ENCODE peak calls at places on chromosome 2, in nine cellular contexts. One of them, this sample, is unnamed.

GRCh38 chr2:233430651-233431050 is 76.4 kb downstream of the DGKD start:
- DNase-seq in fibroblast of villous mesenchyme: no peak
- DNase-seq in AG04449: no peak
- DNase-seq in CD4-positive, alpha-beta T cell: no peak
- DNase-seq in glomerular endothelial cell: no peak
- DNase-seq in AG04450: no peak
- DNase-seq in A549: no peak
- DNase-seq in KBM-7: no peak
- DNase-seq in GM06990: no peak
- DNase-seq in this sample: no peak

GRCh38 chr2:214244847-214245246 is 166.0 kb upstream of the VWC2L start:
- DNase-seq in GM06990: no peak
- DNase-seq in A549: no peak
- DNase-seq in CD4-positive, alpha-beta T cell: no peak
- DNase-seq in fibroblast of villous mesenchyme: no peak
- DNase-seq in AG04450: no peak
- DNase-seq in KBM-7: no peak
- DNase-seq in AG04449: no peak
- DNase-seq in glomerular endothelial cell: no peak
- DNase-seq in this sample: peak

GRCh38 chr2:163884416-163884815 is 148.6 kb upstream of the FIGN start:
- DNase-seq in KBM-7: no peak
- DNase-seq in AG04449: no peak
- DNase-seq in AG04450: no peak
- DNase-seq in A549: no peak
- DNase-seq in fibroblast of villous mesenchyme: peak
- DNase-seq in GM06990: no peak
- DNase-seq in CD4-positive, alpha-beta T cell: no peak
- DNase-seq in glomerular endothelial cell: no peak
- DNase-seq in this sample: no peak

GRCh38 chr2:86807121-86807461 is 16.4 kb upstream of the CD8A start:
- DNase-seq in GM06990: no peak
- DNase-seq in AG04449: no peak
- DNase-seq in A549: no peak
- DNase-seq in glomerular endothelial cell: no peak
- DNase-seq in fibroblast of villous mesenchyme: no peak
- DNase-seq in CD4-positive, alpha-beta T cell: no peak
- DNase-seq in KBM-7: no peak
- DNase-seq in AG04450: no peak
- DNase-seq in this sample: no peak

GRCh38 chr2:20434588-20435294 is 12.1 kb upstream of the RHOB start:
- DNase-seq in GM06990: no peak
- DNase-seq in A549: no peak
- DNase-seq in KBM-7: no peak
- DNase-seq in fibroblast of villous mesenchyme: no peak
- DNase-seq in CD4-positive, alpha-beta T cell: no peak
- DNase-seq in AG04450: no peak
- DNase-seq in AG04449: no peak
- DNase-seq in glomerular endothelial cell: no peak
- DNase-seq in this sample: no peak

GRCh38 chr2:111702119-111702808 is 181.7 kb downstream of the ANAPC1 start:
- DNase-seq in AG04449: no peak
- DNase-seq in GM06990: no peak
- DNase-seq in KBM-7: peak
- DNase-seq in fibroblast of villous mesenchyme: peak
- DNase-seq in glomerular endothelial cell: no peak
- DNase-seq in CD4-positive, alpha-beta T cell: peak
- DNase-seq in AG04450: no peak
- DNase-seq in A549: peak
- DNase-seq in this sample: peak

GRCh38 chr2:215870088-215870490 is 143.3 kb downstream of the MREG start:
- DNase-seq in GM06990: no peak
- DNase-seq in glomerular endothelial cell: no peak
- DNase-seq in KBM-7: no peak
- DNase-seq in CD4-positive, alpha-beta T cell: no peak
- DNase-seq in AG04450: no peak
- DNase-seq in fibroblast of villous mesenchyme: peak
- DNase-seq in AG04449: no peak
- DNase-seq in A549: peak
- DNase-seq in this sample: peak

GRCh38 chr2:17754773-17755425 is 961 bp downstream of the GEN1 start:
- DNase-seq in glomerular endothelial cell: no peak
- DNase-seq in fibroblast of villous mesenchyme: peak
- DNase-seq in AG04449: no peak
- DNase-seq in CD4-positive, alpha-beta T cell: no peak
- DNase-seq in AG04450: no peak
- DNase-seq in GM06990: no peak
- DNase-seq in KBM-7: peak
- DNase-seq in A549: peak
- DNase-seq in this sample: no peak

GRCh38 chr2:212712466-212712865 is 173.9 kb upstream of the ERBB4 start:
- DNase-seq in glomerular endothelial cell: no peak
- DNase-seq in CD4-positive, alpha-beta T cell: no peak
- DNase-seq in KBM-7: no peak
- DNase-seq in GM06990: no peak
- DNase-seq in AG04449: no peak
- DNase-seq in fibroblast of villous mesenchyme: no peak
- DNase-seq in AG04450: no peak
- DNase-seq in A549: no peak
- DNase-seq in this sample: peak

GRCh38 chr2:111704246-111704645 is 179.7 kb downstream of the ANAPC1 start:
- DNase-seq in AG04450: peak
- DNase-seq in A549: peak
- DNase-seq in AG04449: no peak
- DNase-seq in glomerular endothelial cell: no peak
- DNase-seq in KBM-7: no peak
- DNase-seq in CD4-positive, alpha-beta T cell: no peak
- DNase-seq in fibroblast of villous mesenchyme: peak
- DNase-seq in GM06990: no peak
- DNase-seq in this sample: peak

GRCh38 chr2:14690926-14691325 is 58.4 kb downstream of the LRATD1 start:
- DNase-seq in glomerular endothelial cell: no peak
- DNase-seq in KBM-7: no peak
- DNase-seq in GM06990: no peak
- DNase-seq in A549: no peak
- DNase-seq in CD4-positive, alpha-beta T cell: no peak
- DNase-seq in AG04449: no peak
- DNase-seq in fibroblast of villous mesenchyme: no peak
- DNase-seq in AG04450: no peak
- DNase-seq in this sample: no peak

GRCh38 chr2:193703411-193703810 is 1508.7 kb upstream of the TMEFF2 start:
- DNase-seq in CD4-positive, alpha-beta T cell: no peak
- DNase-seq in A549: no peak
- DNase-seq in AG04449: no peak
- DNase-seq in fibroblast of villous mesenchyme: no peak
- DNase-seq in glomerular endothelial cell: no peak
- DNase-seq in GM06990: no peak
- DNase-seq in KBM-7: no peak
- DNase-seq in AG04450: no peak
- DNase-seq in this sample: no peak

GRCh38 chr2:18584608-18584954 is 4.8 kb downstream of the NT5C1B start:
- DNase-seq in KBM-7: no peak
- DNase-seq in CD4-positive, alpha-beta T cell: no peak
- DNase-seq in A549: no peak
- DNase-seq in AG04449: no peak
- DNase-seq in GM06990: no peak
- DNase-seq in glomerular endothelial cell: no peak
- DNase-seq in AG04450: no peak
- DNase-seq in fibroblast of villous mesenchyme: no peak
- DNase-seq in this sample: no peak